ENCODE peak calls at places on chromosomes 2 and 18, in four cellular contexts. T, H, L and O are unnamed samples. For H3K4me1, the result is how much of the 10 kb centered on the place peaks cover.

GRCh38 chr2:158968396-158969161 is at the start of gene TANC1:
- DNase-seq in H (peak), L (no peak), T (peak), O (peak)

GRCh38 chr2:46937457-46937856 is 21.9 kb upstream of the MCFD2 start:
- DNase-seq in T (no peak), L (no peak), H (no peak), O (no peak)

GRCh38 chr18:63119647-63120046 is 199.9 kb downstream of the BCL2 start:
- DNase-seq in H (no peak), L (no peak), T (no peak), O (no peak)

GRCh38 chr18:79010802-79011201 is 31.2 kb downstream of the SALL3 start:
- DNase-seq in T (no peak), H (no peak), L (no peak), O (no peak)

GRCh38 chr2:145350011-145350410 is 830.1 kb upstream of the ZEB2 start:
- DNase-seq in T (no peak), H (no peak), L (no peak), O (no peak)

GRCh38 chr18:415627-416612 is 84.6 kb downstream of the COLEC12 start:
- DNase-seq in H (no peak), L (peak), T (no peak), O (no peak)

GRCh38 chr2:58030789-58031188 is 15.8 kb upstream of the VRK2 start:
- DNase-seq in H (no peak), T (no peak), L (no peak), O (no peak)

GRCh38 chr2:179581605-179582004 is 279.8 kb downstream of the ZNF385B start:
- DNase-seq in H (no peak), L (no peak), T (no peak), O (no peak)

GRCh38 chr2:199838399-199838798 is 12.6 kb downstream of the FTCDNL1 start:
- DNase-seq in T (no peak), L (no peak), H (no peak), O (no peak)

GRCh38 chr2:180208841-180209240 is 201.7 kb upstream of the CWC22 start:
- DNase-seq in T (no peak), H (no peak), L (no peak), O (no peak)

GRCh38 chr2:237290249-237290648 is 123.7 kb downstream of the COL6A3 start:
- DNase-seq in L (no peak), H (peak), T (peak), O (peak)

GRCh38 chr2:134425723-134426496 is 172.0 kb downstream of the MGAT5 start:
- DNase-seq in T (no peak), H (no peak), L (no peak), O (no peak)

GRCh38 chr18:63185979-63186378 is 133.6 kb downstream of the BCL2 start:
- DNase-seq in L (no peak), H (no peak), T (no peak), O (no peak)

GRCh38 chr2:176814274-176814673 is 398.3 kb upstream of the HNRNPA3 start:
- DNase-seq in L (no peak), H (no peak), T (no peak), O (no peak)

GRCh38 chr2:176818653-176819052 is 393.9 kb upstream of the HNRNPA3 start:
- DNase-seq in H (no peak), L (no peak), T (no peak), O (no peak)

GRCh38 chr2:176813526-176814179 is 398.9 kb upstream of the HNRNPA3 start:
- DNase-seq in T (no peak), H (no peak), L (no peak), O (no peak)

GRCh38 chr2:176814740-176815367 is 397.7 kb upstream of the HNRNPA3 start:
- DNase-seq in H (no peak), L (no peak), T (no peak), O (no peak)

GRCh38 chr2:176817061-176817565 is 395.5 kb upstream of the HNRNPA3 start:
- DNase-seq in L (no peak), T (no peak), H (no peak), O (no peak)
- TF ChIP-seq CTCF in L (peak), T (no peak), H (no peak), O (no peak)

DNA sequence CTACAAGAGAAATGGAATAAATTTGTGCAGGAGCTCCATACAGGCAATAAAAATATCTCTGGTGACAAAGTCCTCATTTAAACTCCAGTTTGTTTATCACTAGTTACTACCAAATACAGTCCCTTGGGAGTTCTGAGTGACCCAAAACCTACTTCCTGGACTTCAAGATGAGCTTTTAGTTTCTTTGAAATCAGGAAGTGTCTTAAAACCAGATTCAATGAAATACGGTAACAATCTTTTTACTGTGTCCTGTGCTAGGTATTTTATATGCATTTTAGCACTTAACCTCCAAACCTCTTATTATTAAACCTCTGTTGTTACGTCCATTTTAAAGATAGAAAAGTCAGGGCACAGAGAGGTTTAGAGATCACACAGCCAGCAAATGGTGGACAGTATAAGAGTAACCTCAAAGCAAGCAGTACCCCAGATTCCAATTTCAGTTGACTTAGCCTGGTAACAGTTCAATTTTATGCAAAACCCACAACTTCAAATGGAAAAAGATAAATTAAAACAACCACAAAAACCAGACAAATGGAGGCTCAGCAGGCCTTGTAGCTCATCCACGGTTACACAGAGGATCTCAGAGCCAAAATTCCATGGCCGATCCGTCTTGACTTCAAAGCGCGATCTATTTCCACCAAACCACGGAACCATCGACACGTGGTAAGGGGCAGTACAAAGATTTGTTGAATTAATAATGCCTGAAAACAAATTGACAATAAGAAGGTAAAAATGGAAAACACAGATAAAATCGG is 1.3 kb upstream of the KCMF1 start:
- DNase-seq in H (no peak), T (no peak), L (no peak), O (no peak)
- H3K4me1 ChIP-seq in H (under half), T (under half), L (under half), O (half or more)

GRCh38 chr2:101151141-101151858 is at the start of gene TBC1D8:
- DNase-seq in L (no peak), T (peak), H (peak), O (peak)

GRCh38 chr2:101153811-101154210 is 2.6 kb upstream of the TBC1D8 start:
- DNase-seq in L (no peak), H (no peak), T (no peak), O (no peak)

GRCh38 chr2:101151859-101152194 is 645 bp upstream of the TBC1D8 start:
- DNase-seq in L (no peak), H (no peak), T (no peak), O (no peak)

GRCh38 chr2:101152195-101153076 is 1.3 kb upstream of the TBC1D8 start:
- DNase-seq in H (peak), T (peak), L (no peak), O (no peak)

GRCh38 chr2:101153077-101153707 is 2.0 kb upstream of the TBC1D8 start:
- DNase-seq in H (no peak), L (no peak), T (no peak), O (no peak)
- H3K4me3 ChIP-seq in H (no peak), L (no peak), T (no peak), O (no peak)

GRCh38 chr18:76428396-76429261 is 66.4 kb downstream of the ZNF516 start:
- DNase-seq in L (no peak), H (peak), T (no peak), O (no peak)

GRCh38 chr18:76430636-76431035 is 64.4 kb downstream of the ZNF516 start:
- DNase-seq in T (no peak), H (no peak), L (no peak), O (no peak)

GRCh38 chr18:76426738-76427305 is 68.2 kb downstream of the ZNF516 start:
- DNase-seq in T (no peak), L (no peak), H (peak), O (peak)

GRCh38 chr18:76431437-76432273 is 63.4 kb downstream of the ZNF516 start:
- DNase-seq in T (no peak), H (peak), L (no peak), O (no peak)

GRCh38 chr18:76429262-76430126 is 65.5 kb downstream of the ZNF516 start:
- DNase-seq in L (no peak), H (no peak), T (no peak), O (no peak)
- TF ChIP-seq CTCF in L (no peak), H (no peak), T (no peak), O (no peak)

GRCh38 chr18:74166397-74166796 is 18.1 kb downstream of the TIMM21 start:
- DNase-seq in L (no peak), T (no peak), H (no peak), O (no peak)

GRCh38 chr18:74163019-74163656 is 14.8 kb downstream of the TIMM21 start:
- DNase-seq in H (no peak), L (no peak), T (no peak), O (no peak)
- H3K4me1 ChIP-seq in H (under half), L (under half), T (under half), O (under half)

GRCh38 chr18:49371073-49371472 is 89.4 kb downstream of the DYM start:
- DNase-seq in L (no peak), H (no peak), T (no peak), O (no peak)

GRCh38 chr18:49368876-49369440 is 91.5 kb downstream of the DYM start:
- DNase-seq in T (no peak), L (no peak), H (no peak), O (no peak)

GRCh38 chr18:49364821-49365220 is 95.6 kb downstream of the DYM start:
- DNase-seq in T (no peak), L (no peak), H (no peak), O (no peak)

GRCh38 chr18:49371786-49372185 is 88.7 kb downstream of the DYM start:
- DNase-seq in L (no peak), H (no peak), T (no peak), O (no peak)

GRCh38 chr18:49368161-49368875 is 92.1 kb downstream of the DYM start:
- DNase-seq in L (no peak), T (no peak), H (no peak), O (no peak)
- H3K4me3 ChIP-seq in L (no peak), T (no peak), H (peak), O (peak)

DNA sequence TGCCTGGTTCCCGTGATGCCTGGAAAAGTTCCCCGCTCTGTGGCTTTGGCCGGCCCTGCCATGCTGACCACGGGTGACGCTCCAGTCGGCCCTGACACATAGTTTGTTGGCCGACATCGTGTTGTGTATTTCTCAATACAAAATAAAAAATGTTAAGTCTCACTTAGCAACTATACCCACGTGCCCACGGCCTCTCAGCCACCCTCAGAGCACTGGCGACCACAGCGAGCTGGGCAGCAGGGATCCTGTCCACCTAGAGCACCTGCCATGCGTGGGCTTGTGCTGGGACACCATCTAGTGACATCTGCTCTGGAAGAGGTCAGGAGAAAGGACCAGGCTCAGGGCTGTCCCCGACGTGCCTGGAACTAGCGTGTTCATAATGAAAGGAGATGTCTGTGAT is 261.7 kb downstream of the HDAC4 start:
- DNase-seq in L (no peak), T (no peak), H (no peak), O (no peak)
- TF ChIP-seq CTCF in L (no peak), T (no peak), H (no peak), O (no peak)

DNA sequence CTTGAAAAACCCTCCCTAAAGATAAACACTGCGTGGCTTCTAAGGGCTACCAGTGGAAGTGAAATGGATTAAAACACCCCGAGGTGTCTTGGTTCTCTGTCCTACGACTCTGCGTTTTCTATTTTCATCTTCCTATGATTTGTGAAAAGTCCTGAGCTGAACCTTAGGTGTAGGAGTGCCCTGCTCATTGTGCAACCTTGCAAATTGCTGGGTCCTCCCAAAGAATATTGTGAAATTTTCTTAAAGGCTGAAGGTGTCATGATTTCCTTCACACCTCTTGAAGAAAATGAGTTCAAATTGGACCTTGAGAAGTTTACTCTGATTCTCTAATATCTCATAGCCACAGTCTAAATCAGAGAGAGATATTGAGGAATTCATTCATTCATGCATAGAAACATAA is 1.8 kb upstream of the SLC19A3 start:
- DNase-seq in L (no peak), H (no peak), T (no peak), O (no peak)
- H3K4me1 ChIP-seq in L (under half), H (under half), T (under half), O (under half)

DNA sequence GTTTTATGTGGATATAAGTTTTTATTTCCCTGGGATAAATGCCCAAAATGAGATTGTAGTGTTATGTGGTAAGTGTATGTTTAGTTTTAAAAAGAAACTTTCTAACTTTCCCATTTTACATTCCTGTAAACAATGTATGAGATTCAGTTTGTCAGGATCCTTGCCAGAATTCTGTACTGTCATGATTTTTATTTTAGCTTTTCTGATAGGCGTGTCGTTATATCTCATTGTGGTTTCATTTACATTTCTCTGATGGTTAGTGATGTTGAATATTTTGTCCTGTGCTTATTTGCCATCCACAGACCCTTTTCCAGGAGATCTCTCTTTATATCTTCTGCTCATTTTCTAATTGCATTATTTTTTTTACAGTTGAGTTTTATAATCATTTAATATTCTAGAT is 245.6 kb upstream of the CDH2 start:
- DNase-seq in H (no peak), T (no peak), L (no peak), O (no peak)
- H3K4me3 ChIP-seq in H (no peak), T (no peak), L (no peak), O (no peak)

GRCh38 chr18:45353530-45353929 is 261.7 kb upstream of the SLC14A2 start:
- DNase-seq in H (no peak), T (no peak), L (no peak), O (no peak)

GRCh38 chr18:45352874-45353273 is 262.4 kb upstream of the SLC14A2 start:
- DNase-seq in L (no peak), H (no peak), T (no peak), O (no peak)

GRCh38 chr18:45359275-45360009 is 255.8 kb upstream of the SLC14A2 start:
- DNase-seq in L (no peak), T (peak), H (no peak), O (peak)

GRCh38 chr18:45357681-45358470 is 257.4 kb upstream of the SLC14A2 start:
- DNase-seq in L (no peak), H (no peak), T (no peak), O (no peak)

DNA sequence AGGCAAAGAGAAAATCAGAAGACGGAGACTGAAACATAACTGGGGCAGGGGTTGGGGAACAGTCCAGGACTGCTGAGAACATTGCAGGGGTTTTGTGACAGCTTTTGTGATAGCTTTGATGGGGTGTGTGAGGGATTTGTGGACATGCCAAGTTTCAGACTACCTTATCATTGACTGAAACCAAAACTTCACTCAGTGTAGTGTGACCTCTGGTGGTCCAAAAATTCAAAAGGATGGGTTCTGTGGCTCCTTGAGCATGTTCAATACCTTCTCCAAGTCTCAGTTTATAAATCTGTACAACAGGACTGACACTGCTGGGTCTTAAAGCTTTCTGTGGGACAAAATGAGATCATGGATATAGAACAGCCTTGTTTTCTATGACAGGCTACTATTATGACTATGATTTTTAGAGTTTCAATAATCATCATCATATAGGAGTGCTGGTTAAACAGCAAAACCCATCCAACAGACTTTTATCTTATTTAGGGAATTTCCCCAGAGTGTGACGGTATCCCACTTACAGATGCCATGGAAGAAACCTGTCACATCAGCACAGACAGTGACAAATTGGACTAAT is 259.2 kb upstream of the SLC14A2 start:
- DNase-seq in L (no peak), H (no peak), T (no peak), O (no peak)
- TF ChIP-seq CTCF in L (no peak), H (no peak), T (no peak), O (no peak)